ENCODE peak calls at places on chromosomes 2 and 18, in ten cellular contexts. N is esophagus muscularis mucosa; J is neuronal stem cell; A is stomach; H is fibroblast of lung; U is caudate nucleus; V is CD4-positive, alpha-beta T cell; I is upper lobe of right lung; O is heart right ventricle; F is substantia nigra. D is an unnamed sample.

GRCh38 chr2:113840463-113840975 is 49.4 kb upstream of the ACTR3 start:
- DNase-seq in N (no peak), J (no peak), A (no peak), H (no peak), U (no peak), V (no peak), I (no peak), O (no peak), F (no peak), D (no peak)

GRCh38 chr18:27585602-27586173 is 400.6 kb upstream of the CHST9 start:
- DNase-seq in N (no peak), J (no peak), A (no peak), H (no peak), U (no peak), V (no peak), I (no peak), O (no peak), F (no peak), D (no peak)

GRCh38 chr18:24397131-24397693 is 412 bp downstream of the OSBPL1A start:
- DNase-seq in N (peak), J (no peak), A (peak), H (peak), U (peak), V (no peak), I (no peak), O (no peak), F (peak), D (no peak)

GRCh38 chr2:64792310-64792709 is 138.6 kb upstream of the SERTAD2 start:
- DNase-seq in N (no peak), J (no peak), A (no peak), H (no peak), U (no peak), V (no peak), I (no peak), O (no peak), F (no peak), D (no peak)

GRCh38 chr2:162300271-162300670 is 18.2 kb downstream of the IFIH1 start:
- DNase-seq in N (no peak), J (no peak), A (no peak), H (no peak), U (no peak), V (no peak), I (no peak), O (no peak), F (no peak), D (no peak)

GRCh38 chr2:241267249-241268067 is 48.0 kb downstream of the HDLBP start:
- DNase-seq in N (no peak), J (no peak), A (no peak), H (no peak), U (no peak), V (no peak), I (no peak), O (no peak), F (no peak), D (no peak)

GRCh38 chr2:7053650-7054262 is 136.5 kb downstream of the RNF144A start:
- DNase-seq in N (no peak), J (no peak), A (no peak), H (no peak), U (peak), V (no peak), I (no peak), O (no peak), F (no peak), D (no peak)

GRCh38 chr18:22465859-22466602 is 48.3 kb upstream of the CTAGE1 start:
- DNase-seq in N (peak), J (no peak), A (no peak), H (peak), U (no peak), V (no peak), I (no peak), O (no peak), F (no peak), D (no peak)

GRCh38 chr2:178385595-178386148 is 65.3 kb downstream of the PRKRA start:
- DNase-seq in N (no peak), J (no peak), A (no peak), H (no peak), U (no peak), V (no peak), I (no peak), O (no peak), F (no peak), D (no peak)

GRCh38 chr2:166410828-166411472 is 35.2 kb upstream of the SCN9A start:
- DNase-seq in N (no peak), J (no peak), A (no peak), H (peak), U (no peak), V (no peak), I (no peak), O (no peak), F (no peak), D (no peak)

GRCh38 chr18:75811156-75811555 is 383.7 kb upstream of the SMIM21 start:
- DNase-seq in N (no peak), J (no peak), A (no peak), H (peak), U (no peak), V (no peak), I (no peak), O (no peak), F (no peak), D (no peak)

GRCh38 chr2:233438573-233439147 is 84.4 kb downstream of the DGKD start:
- DNase-seq in N (no peak), J (no peak), A (peak), H (no peak), U (no peak), V (no peak), I (peak), O (no peak), F (no peak), D (no peak)

GRCh38 chr2:179857236-179857635 is 4.2 kb downstream of the ZNF385B start:
- DNase-seq in N (no peak), J (no peak), A (no peak), H (no peak), U (no peak), V (no peak), I (no peak), O (no peak), F (no peak), D (no peak)

GRCh38 chr2:231364061-231364460 is 31.4 kb upstream of the B3GNT7 start:
- DNase-seq in N (no peak), J (no peak), A (no peak), H (no peak), U (no peak), V (no peak), I (no peak), O (no peak), F (no peak), D (no peak)

GRCh38 chr2:79906149-79906548 is 393.3 kb downstream of the CTNNA2 start:
- DNase-seq in N (no peak), J (no peak), A (no peak), H (no peak), U (no peak), V (no peak), I (no peak), O (no peak), F (no peak), D (no peak)

GRCh38 chr2:179686718-179687342 is 174.6 kb downstream of the ZNF385B start:
- DNase-seq in N (no peak), J (no peak), A (no peak), H (no peak), U (no peak), V (no peak), I (no peak), O (no peak), F (no peak), D (no peak)

GRCh38 chr2:172846551-172846950 is 110.9 kb downstream of the RAPGEF4 start:
- DNase-seq in N (no peak), J (no peak), A (no peak), H (no peak), U (no peak), V (no peak), I (no peak), O (no peak), F (no peak), D (no peak)

GRCh38 chr2:238256594-238257104 is 16.8 kb upstream of the HES6 start:
- DNase-seq in N (no peak), J (peak), A (peak), H (peak), U (peak), V (peak), I (peak), O (peak), F (no peak), D (no peak)

GRCh38 chr2:120435671-120436459 is 89.9 kb downstream of the INHBB start:
- DNase-seq in N (no peak), J (no peak), A (no peak), H (no peak), U (no peak), V (no peak), I (no peak), O (no peak), F (no peak), D (no peak)

GRCh38 chr2:186130678-186131511 is 355.2 kb upstream of the ZC3H15 start:
- DNase-seq in N (no peak), J (peak), A (no peak), H (no peak), U (no peak), V (no peak), I (no peak), O (no peak), F (no peak), D (no peak)

DNA sequence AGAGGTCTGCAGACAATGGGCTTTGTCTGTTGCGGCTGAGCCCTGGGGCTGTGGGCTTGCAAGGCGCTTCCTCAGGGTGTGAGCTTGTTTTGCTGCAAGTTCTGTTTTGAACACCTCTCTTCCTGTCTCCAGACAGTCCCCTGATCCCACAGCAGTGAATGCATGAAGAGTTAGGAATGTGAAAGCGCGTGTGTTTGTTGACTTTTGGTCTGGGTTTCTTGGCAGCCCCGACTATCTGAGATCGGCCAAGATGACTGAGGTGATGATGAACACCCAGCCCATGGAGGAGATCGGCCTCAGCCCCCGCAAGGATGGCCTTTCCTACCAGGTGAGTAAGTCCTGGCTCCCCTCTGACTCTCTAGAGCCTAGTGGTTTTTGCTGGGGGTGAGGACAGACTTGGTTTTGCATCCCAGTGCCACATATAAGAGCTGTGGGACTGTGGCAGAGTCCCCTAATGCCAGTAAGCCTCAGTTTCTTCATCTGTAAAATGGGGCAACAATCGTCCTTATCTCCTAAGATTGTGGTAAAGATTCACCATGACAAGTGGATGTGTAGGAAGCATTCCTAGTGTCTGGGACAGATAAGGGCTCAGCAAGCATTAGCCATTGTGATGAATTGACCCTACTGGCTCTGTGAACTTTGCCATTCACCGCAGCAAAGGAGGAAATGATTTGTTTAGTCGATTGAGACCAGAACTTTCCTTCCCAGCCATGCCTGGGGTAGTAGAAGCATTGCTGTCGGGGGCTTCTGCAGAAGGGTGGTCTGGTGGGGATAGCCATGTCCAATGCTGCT is 3.0 kb downstream of the LBH start:
- DNase-seq in N (no peak), J (no peak), A (peak), H (peak), U (no peak), V (peak), I (no peak), O (no peak), F (no peak), D (no peak)
- H3K27ac ChIP-seq in N (peak), J (no peak), A (no peak), H (no peak), U (no peak), V (peak), I (peak), O (peak), F (no peak), D (peak)

GRCh38 chr18:10057401-10057800 is 143.6 kb downstream of the VAPA start:
- DNase-seq in N (no peak), J (no peak), A (no peak), H (no peak), U (no peak), V (no peak), I (no peak), O (no peak), F (no peak), D (no peak)

GRCh38 chr18:10056506-10056905 is 142.7 kb downstream of the VAPA start:
- DNase-seq in N (no peak), J (no peak), A (no peak), H (no peak), U (no peak), V (no peak), I (no peak), O (no peak), F (no peak), D (no peak)

GRCh38 chr18:10059610-10060468 is 146.0 kb downstream of the VAPA start:
- DNase-seq in N (no peak), J (no peak), A (no peak), H (no peak), U (no peak), V (no peak), I (no peak), O (no peak), F (no peak), D (no peak)

GRCh38 chr18:10060469-10060782 is 146.6 kb downstream of the VAPA start:
- DNase-seq in N (no peak), J (no peak), A (no peak), H (no peak), U (peak), V (no peak), I (no peak), O (no peak), F (no peak), D (no peak)

DNA sequence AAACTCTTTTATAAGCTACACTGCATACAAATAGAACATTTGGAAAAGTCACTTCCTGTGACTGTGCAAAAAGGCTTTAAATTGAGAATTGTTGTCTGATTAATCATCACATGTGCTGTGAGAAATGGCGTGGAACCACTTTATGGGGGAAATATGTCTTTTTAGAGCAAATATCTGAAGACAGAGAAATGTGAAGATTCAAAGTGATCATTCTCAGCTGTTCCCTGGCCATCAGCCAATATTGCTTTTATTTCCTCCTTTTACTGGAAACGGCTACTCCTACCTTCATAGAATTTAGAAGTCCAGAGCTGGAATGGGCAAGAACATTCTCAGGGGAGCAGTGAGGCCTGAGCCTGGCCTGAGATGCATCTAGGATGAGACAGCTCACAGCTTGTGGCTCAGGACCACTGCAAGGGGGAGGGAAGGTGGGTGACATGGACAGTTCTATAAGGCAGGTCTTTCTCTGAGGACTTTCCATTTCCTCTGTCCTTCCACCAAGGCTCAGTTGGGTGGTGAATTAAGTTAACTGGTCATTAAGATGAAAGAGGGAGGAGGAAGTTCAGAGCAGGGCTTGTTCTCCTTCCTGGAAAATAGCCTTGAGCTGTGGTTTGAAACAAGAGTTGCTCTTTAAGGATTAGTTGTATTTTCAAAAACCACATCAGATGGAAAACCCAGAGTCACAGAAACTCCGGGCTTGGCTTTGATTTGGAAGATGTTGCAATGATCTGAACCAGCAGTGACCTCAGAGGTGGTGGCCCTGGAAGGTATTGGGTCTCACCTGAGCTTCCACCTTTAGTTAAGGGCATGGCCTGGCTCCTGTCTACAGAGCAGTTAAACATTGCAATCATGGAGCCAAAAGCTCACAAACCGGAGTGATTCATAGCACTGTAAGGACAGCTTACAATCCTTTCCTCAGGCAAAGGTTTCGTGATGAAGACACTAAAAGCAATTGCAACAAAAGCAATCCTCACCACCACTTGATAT is 144.3 kb downstream of the VAPA start:
- DNase-seq in N (no peak), J (no peak), A (no peak), H (peak), U (no peak), V (no peak), I (no peak), O (no peak), F (no peak), D (no peak)
- H3K27ac ChIP-seq in N (peak), J (no peak), A (peak), H (peak), U (peak), V (no peak), I (peak), O (peak), F (peak), D (peak)

GRCh38 chr2:197929886-197930227 is 125.5 kb downstream of the PLCL1 start:
- DNase-seq in N (no peak), J (no peak), A (no peak), H (no peak), U (no peak), V (no peak), I (no peak), O (no peak), F (no peak), D (no peak)
- H3K27ac ChIP-seq in N (no peak), J (no peak), A (no peak), H (no peak), U (no peak), V (no peak), I (no peak), O (peak), F (no peak), D (no peak)

GRCh38 chr2:26636935-26637334 is 4.2 kb downstream of the CIB4 start:
- DNase-seq in N (no peak), J (no peak), A (no peak), H (no peak), U (no peak), V (no peak), I (peak), O (no peak), F (no peak), D (no peak)
- H3K27ac ChIP-seq in N (no peak), J (no peak), A (no peak), H (no peak), U (no peak), V (no peak), I (no peak), O (no peak), F (no peak), D (no peak)

GRCh38 chr2:35929551-35929950 is 426.0 kb upstream of the CRIM1 start:
- DNase-seq in N (no peak), J (no peak), A (no peak), H (no peak), U (no peak), V (no peak), I (no peak), O (no peak), F (no peak), D (no peak)

GRCh38 chr2:35931626-35932025 is 424.0 kb upstream of the CRIM1 start:
- DNase-seq in N (no peak), J (no peak), A (no peak), H (peak), U (no peak), V (no peak), I (no peak), O (no peak), F (no peak), D (no peak)

GRCh38 chr2:35931115-35931514 is 424.5 kb upstream of the CRIM1 start:
- DNase-seq in N (no peak), J (no peak), A (no peak), H (no peak), U (no peak), V (no peak), I (no peak), O (no peak), F (no peak), D (no peak)

GRCh38 chr2:35938838-35939237 is 416.7 kb upstream of the CRIM1 start:
- DNase-seq in N (no peak), J (no peak), A (no peak), H (peak), U (no peak), V (no peak), I (no peak), O (no peak), F (no peak), D (no peak)

DNA sequence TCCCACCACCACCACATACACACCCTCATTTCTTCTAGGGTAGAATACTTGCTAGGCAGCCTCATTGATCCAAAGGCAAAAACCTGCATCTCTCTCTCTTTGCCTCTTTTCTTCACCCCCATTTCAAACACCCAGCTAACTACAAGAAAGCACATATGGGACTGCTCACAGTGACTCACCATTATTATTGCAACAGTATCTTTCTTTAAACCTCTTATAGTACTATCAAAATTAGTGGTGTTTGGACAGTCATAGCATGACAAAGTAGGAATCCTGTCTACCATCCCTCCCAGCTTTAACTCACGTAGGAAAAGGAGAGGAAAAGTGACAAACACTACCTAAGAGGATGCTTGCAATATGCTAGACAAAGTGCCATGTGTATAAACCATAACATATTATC is 422.5 kb upstream of the CRIM1 start:
- DNase-seq in N (no peak), J (no peak), A (no peak), H (peak), U (no peak), V (no peak), I (no peak), O (no peak), F (no peak), D (no peak)
- H3K27ac ChIP-seq in N (no peak), J (no peak), A (no peak), H (no peak), U (no peak), V (no peak), I (no peak), O (no peak), F (no peak), D (no peak)

DNA sequence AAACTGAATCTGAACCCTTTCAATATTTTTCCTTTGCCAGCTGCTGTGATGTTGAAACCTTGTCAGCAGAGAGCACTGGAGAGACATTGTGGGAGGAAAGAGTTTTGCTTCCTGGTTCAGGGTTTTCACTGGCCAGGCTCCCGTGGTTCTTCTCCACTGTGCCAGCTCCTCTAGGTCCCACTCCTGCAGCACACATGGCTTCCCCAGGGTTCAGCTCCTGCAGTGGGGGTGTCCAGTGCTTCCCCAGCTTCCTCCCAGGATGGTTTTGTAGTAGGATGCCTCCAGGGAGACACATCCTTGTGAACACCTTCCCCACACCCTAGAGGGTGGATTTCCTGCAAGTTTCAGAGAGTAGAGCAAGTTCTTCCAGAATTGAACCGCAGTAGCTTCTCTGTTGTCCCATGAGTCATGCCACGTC is 24.0 kb upstream of the SULT1C3 start:
- DNase-seq in N (peak), J (no peak), A (peak), H (peak), U (no peak), V (no peak), I (peak), O (no peak), F (no peak), D (no peak)
- H3K27ac ChIP-seq in N (no peak), J (no peak), A (no peak), H (no peak), U (no peak), V (no peak), I (no peak), O (no peak), F (no peak), D (no peak)

GRCh38 chr18:48974304-48975220 is 23.8 kb upstream of the SMAD7 start:
- DNase-seq in N (no peak), J (no peak), A (no peak), H (no peak), U (no peak), V (no peak), I (no peak), O (peak), F (no peak), D (no peak)
- H3K27ac ChIP-seq in N (peak), J (no peak), A (peak), H (peak), U (no peak), V (no peak), I (peak), O (peak), F (no peak), D (peak)